ENCODE peak calls at places on chromosome 4, in four cellular contexts. P is CD8-positive, alpha-beta T cell; C is spleen; V is GM23248. O is an unnamed sample. For H3K4me1, the result is how much of the 10 kb centered on the place peaks cover.

GRCh38 chr4:183797445-183798248 is 107.5 kb upstream of the STOX2 start:
- DNase-seq in V (peak), C (peak), P (no peak), O (no peak)

GRCh38 chr4:70670332-70671014 is 4.2 kb upstream of the JCHAIN start:
- DNase-seq in P (no peak), C (no peak), V (peak), O (no peak)

GRCh38 chr4:53205970-53206369 is 159.9 kb downstream of the SCFD2 start:
- DNase-seq in P (no peak), V (peak), C (no peak), O (no peak)

GRCh38 chr4:23504094-23504493 is 385.8 kb downstream of the PPARGC1A start:
- DNase-seq in C (no peak), P (no peak), V (no peak), O (no peak)

GRCh38 chr4:19748470-19748869 is 503.2 kb upstream of the SLIT2 start:
- DNase-seq in P (no peak), C (no peak), V (peak), O (no peak)

GRCh38 chr4:54683616-54684346 is 26.0 kb downstream of the KIT start:
- DNase-seq in P (no peak), C (no peak), V (peak), O (no peak)

GRCh38 chr4:138616775-138617174 is 374.6 kb upstream of the SLC7A11 start:
- DNase-seq in C (no peak), P (no peak), V (peak), O (no peak)

GRCh38 chr4:54941994-54942552 is 183.3 kb downstream of the KDR start:
- DNase-seq in C (peak), V (no peak), P (peak), O (no peak)

GRCh38 chr4:20544645-20545044 is 155.6 kb upstream of the PACRGL start:
- DNase-seq in V (peak), C (no peak), P (no peak), O (no peak)

GRCh38 chr4:89992744-89993143 is 98.1 kb downstream of the MMRN1 start:
- DNase-seq in V (no peak), C (no peak), P (no peak), O (no peak)

GRCh38 chr4:105637409-105638258 is 70.9 kb downstream of the INTS12 start:
- DNase-seq in V (peak), P (no peak), C (peak), O (no peak)

GRCh38 chr4:170025523-170026252 is 507 bp downstream of the MFAP3L start:
- DNase-seq in V (peak), C (no peak), P (no peak), O (no peak)

GRCh38 chr4:14896656-14897175 is 105.6 kb upstream of the CPEB2 start:
- DNase-seq in C (no peak), V (no peak), P (no peak), O (no peak)

GRCh38 chr4:16641971-16642370 is 256.5 kb downstream of the LDB2 start:
- DNase-seq in P (no peak), V (peak), C (no peak), O (no peak)

GRCh38 chr4:107977966-107978705 is 11.6 kb upstream of the HADH start:
- DNase-seq in V (no peak), P (no peak), C (no peak), O (no peak)

GRCh38 chr4:80732010-80732409 is 298.5 kb upstream of the BMP3 start:
- DNase-seq in V (peak), C (no peak), P (no peak), O (no peak)

GRCh38 chr4:149008415-149009025 is 566.3 kb upstream of the NR3C2 start:
- DNase-seq in V (no peak), C (no peak), P (no peak), O (no peak)

GRCh38 chr4:8556341-8557150 is 23.6 kb upstream of the GPR78 start:
- DNase-seq in C (peak), P (no peak), V (peak), O (no peak)

GRCh38 chr4:1251773-1252066 is 2.8 kb upstream of the CTBP1 start:
- DNase-seq in C (peak), V (no peak), P (no peak), O (no peak)

GRCh38 chr4:55347610-55348228 is 1.7 kb downstream of the SRD5A3 start:
- DNase-seq in C (no peak), P (no peak), V (peak), O (no peak)

GRCh38 chr4:153501578-153501977 is 35.4 kb downstream of the TMEM131L start:
- DNase-seq in P (no peak), C (no peak), V (no peak), O (no peak)
- H3K4me3 ChIP-seq in P (no peak), C (no peak), V (no peak), O (no peak)

GRCh38 chr4:2489081-2489805 is 20.3 kb downstream of the RNF4 start:
- DNase-seq in C (no peak), V (no peak), P (no peak), O (no peak)

GRCh38 chr4:2489841-2490552 is 21.1 kb downstream of the RNF4 start:
- DNase-seq in P (no peak), V (peak), C (no peak), O (no peak)

GRCh38 chr4:2486981-2487380 is 18.1 kb downstream of the RNF4 start:
- DNase-seq in C (no peak), P (no peak), V (no peak), O (no peak)

GRCh38 chr4:2484993-2485392 is 16.1 kb downstream of the RNF4 start:
- DNase-seq in P (peak), C (peak), V (peak), O (no peak)

GRCh38 chr4:2487632-2488031 is 18.7 kb downstream of the RNF4 start:
- DNase-seq in C (no peak), P (no peak), V (no peak), O (no peak)
- H3K4me1 ChIP-seq in C (half or more), P (half or more), V (under half), O (under half)

GRCh38 chr4:174714393-174715211 is 114.4 kb downstream of the GLRA3 start:
- DNase-seq in C (no peak), P (no peak), V (peak), O (peak)
- H3K27ac ChIP-seq in C (no peak), P (no peak), V (no peak), O (no peak)

GRCh38 chr4:83010111-83010521 is 507 bp downstream of the LIN54 start:
- DNase-seq in C (no peak), V (peak), P (no peak), O (no peak)
- H3K4me3 ChIP-seq in C (peak), V (peak), P (peak), O (peak)

O was measured in iPS DF 6.9.